ENCODE peak calls at places on chromosome 4, in eight cellular contexts. E, B, R, L, N, H, U and P are unnamed samples.
A peak's percentile ranks its signal among the peaks of the same experiment; 100 is the strongest.

GRCh38 chr4:109921384-109921808 is 8.7 kb downstream of the EGF start:
- DNase-seq in U (peak; percentile 11), L (no peak), H (no peak), R (peak; percentile 7), E (peak; percentile 86), N (no peak), B (no peak), P (peak; percentile 82)

GRCh38 chr4:106264331-106264728 is 51.7 kb downstream of the TBCK start:
- DNase-seq in E (peak; percentile 17), L (no peak), U (peak; percentile 82), R (no peak), H (no peak), N (no peak), B (no peak), P (no peak)

GRCh38 chr4:168769416-168769815 is 240.6 kb downstream of the CBR4 start:
- DNase-seq in L (no peak), B (no peak), N (no peak), E (peak; percentile 80), U (no peak), R (no peak), H (no peak), P (no peak)

GRCh38 chr4:108188770-108189169 is 20.0 kb upstream of the LEF1 start:
- DNase-seq in U (no peak), B (no peak), H (no peak), R (no peak), N (no peak), L (no peak), E (no peak), P (no peak)

GRCh38 chr4:150366487-150366999 is 215.4 kb upstream of the MAB21L2 start:
- DNase-seq in B (no peak), R (no peak), N (no peak), H (no peak), L (no peak), U (no peak), E (no peak), P (no peak)

GRCh38 chr4:57053508-57053907 is 56.7 kb downstream of the IGFBP7 start:
- DNase-seq in E (peak; percentile 80), N (no peak), B (no peak), R (no peak), L (no peak), U (no peak), H (no peak), P (no peak)

GRCh38 chr4:25021206-25021605 is 9.5 kb downstream of the LGI2 start:
- DNase-seq in E (no peak), U (no peak), N (no peak), R (no peak), B (no peak), H (peak; percentile 76), L (no peak), P (no peak)

GRCh38 chr4:16777726-16778125 is 120.7 kb downstream of the LDB2 start:
- DNase-seq in E (peak; percentile 30), N (no peak), H (no peak), R (no peak), L (no peak), U (no peak), B (no peak), P (no peak)

GRCh38 chr4:24287096-24287495 is 297.3 kb downstream of the DHX15 start:
- DNase-seq in B (no peak), E (no peak), R (no peak), L (no peak), H (no peak), N (no peak), U (no peak), P (no peak)

GRCh38 chr4:60216752-60217151 is 983.4 kb upstream of the ADGRL3 start:
- DNase-seq in B (no peak), H (peak; percentile 12), N (no peak), R (no peak), E (peak; percentile 5), L (no peak), U (no peak), P (no peak)

GRCh38 chr4:102525099-102525498 is 23.9 kb downstream of the NFKB1 start:
- DNase-seq in U (no peak), R (no peak), B (no peak), E (peak; percentile 39), L (no peak), N (no peak), H (no peak), P (no peak)

GRCh38 chr4:132737344-132737743 is 411.8 kb upstream of the PCDH10 start:
- DNase-seq in E (no peak), R (no peak), U (no peak), L (no peak), B (no peak), H (no peak), N (no peak), P (no peak)

GRCh38 chr4:153151535-153152452 is 52.4 kb upstream of the TRIM2 start:
- DNase-seq in H (peak; percentile 81), E (peak; percentile 28), R (peak; percentile 92), N (no peak), B (no peak), L (peak; percentile 41), U (peak; percentile 82), P (peak; percentile 79)

GRCh38 chr4:155960522-155960921 is 6.9 kb upstream of the CTSO start:
- DNase-seq in L (no peak), E (peak; percentile 61), U (no peak), H (no peak), N (no peak), B (no peak), R (no peak), P (no peak)

GRCh38 chr4:86582453-86582852 is 11.7 kb upstream of the PTPN13 start:
- DNase-seq in E (no peak), N (no peak), B (no peak), H (peak; percentile 21), U (peak; percentile 68), R (no peak), L (no peak), P (no peak)

GRCh38 chr4:19888587-19888986 is 363.1 kb upstream of the SLIT2 start:
- DNase-seq in B (no peak), N (no peak), E (no peak), U (no peak), L (no peak), H (no peak), R (no peak), P (no peak)

GRCh38 chr4:24979554-24979953 is 51.2 kb downstream of the LGI2 start:
- DNase-seq in N (no peak), H (no peak), B (no peak), L (no peak), U (no peak), R (no peak), E (no peak), P (no peak)

GRCh38 chr4:10582059-10582686 is 102.4 kb downstream of the CLNK start:
- DNase-seq in H (peak; percentile 52), U (peak; percentile 45), E (peak; percentile 69), N (no peak), R (peak; percentile 56), B (no peak), L (peak; percentile 51), P (peak; percentile 37)

GRCh38 chr4:131093303-131093702 is 1997.4 kb downstream of the C4orf33 start:
- DNase-seq in L (no peak), N (no peak), B (no peak), H (peak; percentile 57), U (no peak), E (no peak), R (no peak), P (no peak)

GRCh38 chr4:96407651-96408342 is 567.9 kb downstream of the PDHA2 start:
- DNase-seq in L (no peak), R (no peak), E (no peak), N (no peak), B (no peak), U (no peak), H (no peak), P (no peak)

GRCh38 chr4:40865696-40866095 is 115.9 kb downstream of the NSUN7 start:
- DNase-seq in R (no peak), H (no peak), L (no peak), U (no peak), E (no peak), B (no peak), N (no peak), P (no peak)

GRCh38 chr4:15665738-15666365 is 10.7 kb upstream of the FBXL5 start:
- DNase-seq in R (no peak), H (no peak), L (no peak), B (no peak), E (peak; percentile 58), N (no peak), U (peak; percentile 88), P (peak; percentile 41)

GRCh38 chr4:123833156-123833555 is 436.6 kb downstream of the SPRY1 start:
- DNase-seq in E (peak; percentile 91), B (no peak), L (no peak), N (no peak), U (no peak), H (no peak), R (no peak), P (no peak)

GRCh38 chr4:152535236-152535902 is 523 bp downstream of the FBXW7 start:
- DNase-seq in B (no peak), E (no peak), H (no peak), L (peak; percentile 22), R (no peak), N (no peak), U (no peak), P (no peak)

GRCh38 chr4:2807571-2807970 is 14.7 kb downstream of the SH3BP2 start:
- DNase-seq in N (no peak), B (no peak), E (no peak), R (no peak), U (no peak), H (no peak), L (no peak), P (no peak)

GRCh38 chr4:55409468-55410171 is 13.9 kb downstream of the TMEM165 start:
- DNase-seq in U (no peak), E (peak; percentile 13), N (no peak), B (no peak), R (peak; percentile 40), L (no peak), H (no peak), P (no peak)

GRCh38 chr4:143336828-143337599 is at the start of gene GAB1:
- DNase-seq in H (peak; percentile 24), R (peak; percentile 78), B (no peak), N (no peak), L (peak; percentile 48), U (peak; percentile 76), E (peak; percentile 80), P (peak; percentile 67)

GRCh38 chr4:44916406-44916805 is 190.1 kb upstream of the GNPDA2 start:
- DNase-seq in N (no peak), H (no peak), E (no peak), L (no peak), U (peak; percentile 20), R (no peak), B (no peak), P (no peak)

GRCh38 chr4:25608644-25609043 is 47.0 kb upstream of the SLC34A2 start:
- DNase-seq in N (no peak), L (no peak), U (no peak), E (no peak), B (no peak), R (no peak), H (no peak), P (no peak)

GRCh38 chr4:184237612-184238011 is 19.9 kb upstream of the ENPP6 start:
- DNase-seq in R (no peak), E (no peak), U (no peak), H (no peak), B (no peak), N (no peak), L (no peak), P (no peak)

GRCh38 chr4:174119818-174120217 is 163.6 kb downstream of the FBXO8 start:
- DNase-seq in H (no peak), N (no peak), E (no peak), L (no peak), B (no peak), R (no peak), U (no peak), P (no peak)

GRCh38 chr4:102551946-102552575 is 50.9 kb downstream of the NFKB1 start:
- DNase-seq in H (no peak), B (no peak), U (no peak), R (no peak), L (no peak), N (no peak), E (no peak), P (no peak)